ENCODE peak calls at places on chromosomes 1 and 21, in ten cellular contexts. F is T-helper 17 cell; U is activated CD8-positive, alpha-beta T cell treated with anti-CD3 and anti-CD28 coated beads, Interleukin-2, amount 10 ng/mL, durations not matched to agents 7 days and 5 days; M is CD4-positive, CD25-positive, alpha-beta regulatory T cell; L is gastrocnemius medialis; S is A549; T is stimulated activated naive CD8-positive, alpha-beta T cell treated with anti-CD3 and anti-CD28 coated beads, Interleukin-15, Interleukin-2, amounts not matched to agents 100 U/mL and 50 U/mL, for 24 hours; N is left lung; K is RWPE2; C is left cardiac atrium. E is an unnamed sample.

GRCh38 chr1:68331117-68331865 is 99.0 kb upstream of the WLS start:
- ATAC-seq in K (peak; percentile 76), U (no peak), F (no peak), N (peak; percentile 37), S (no peak), L (no peak), C (no peak), T (peak; percentile 28), M (no peak), E (no peak)

GRCh38 chr1:183551924-183552323 is 38.3 kb downstream of the NCF2 start:
- ATAC-seq in M (no peak), T (no peak), C (peak; percentile 27), K (no peak), N (no peak), U (no peak), F (no peak), S (peak; percentile 38), L (no peak), E (no peak)

GRCh38 chr1:97824644-97825043 is 96.2 kb downstream of the DPYD start:
- ATAC-seq in K (no peak), N (no peak), U (no peak), F (no peak), S (no peak), L (no peak), T (no peak), C (peak; percentile 41), M (no peak), E (no peak)

GRCh38 chr1:230068952-230069684 is 2.1 kb downstream of the GALNT2 start:
- ATAC-seq in F (no peak), C (no peak), U (no peak), L (no peak), N (peak; percentile 9), T (no peak), K (no peak), M (no peak), S (peak; percentile 4), E (no peak)

GRCh38 chr1:9184749-9185148 is 49.8 kb upstream of the H6PD start:
- ATAC-seq in S (no peak), U (no peak), T (no peak), M (no peak), L (no peak), C (no peak), K (no peak), N (no peak), F (no peak), E (no peak)

GRCh38 chr1:172254521-172255222 is 165.8 kb upstream of the C1orf105 start:
- ATAC-seq in L (no peak), U (peak; percentile 57), T (peak; percentile 55), S (peak; percentile 93), C (peak; percentile 50), N (peak; percentile 84), M (peak; percentile 39), K (peak; percentile 97), F (no peak), E (no peak)

GRCh38 chr1:50774759-50775351 is 185.2 kb downstream of the FAF1 start:
- ATAC-seq in U (peak; percentile 58), T (no peak), M (no peak), C (no peak), F (no peak), L (no peak), K (peak; percentile 49), N (peak; percentile 80), S (peak; percentile 73), E (no peak)

GRCh38 chr1:184287001-184287400 is 99.8 kb upstream of the C1orf21 start:
- ATAC-seq in C (no peak), T (no peak), S (no peak), N (no peak), F (no peak), U (no peak), M (no peak), K (no peak), L (peak; percentile 69), E (no peak)

GRCh38 chr1:215250913-215251312 is 168.4 kb downstream of the KCNK2 start:
- ATAC-seq in U (no peak), T (no peak), L (no peak), C (no peak), S (no peak), F (no peak), K (no peak), M (no peak), N (no peak), E (no peak)

GRCh38 chr1:107529511-107530149 is 388.8 kb downstream of the NTNG1 start:
- ATAC-seq in S (peak; percentile 93), L (peak; percentile 64), T (peak; percentile 73), C (no peak), K (peak; percentile 65), N (peak; percentile 88), M (no peak), F (no peak), U (peak; percentile 57), E (peak; percentile 77)

GRCh38 chr21:45923146-45923545 is 58.4 kb upstream of the COL6A1 start:
- ATAC-seq in U (peak; percentile 44), S (peak; percentile 93), K (peak; percentile 50), F (peak; percentile 89), N (peak; percentile 95), L (no peak), C (peak; percentile 91), M (peak; percentile 56), T (peak; percentile 63), E (peak; percentile 76)

GRCh38 chr1:26290061-26290415 is 10.2 kb downstream of the SH3BGRL3 start:
- ATAC-seq in L (no peak), U (no peak), S (no peak), T (no peak), K (no peak), M (no peak), F (no peak), C (no peak), N (peak; percentile 9), E (peak; percentile 0)

GRCh38 chr1:230809205-230809990 is 58.9 kb downstream of the C1orf198 start:
- ATAC-seq in L (peak; percentile 40), K (no peak), F (no peak), C (no peak), S (no peak), T (no peak), M (no peak), N (no peak), U (no peak), E (no peak)

GRCh38 chr1:165259706-165260105 is 96.8 kb downstream of the LMX1A start:
- ATAC-seq in L (no peak), N (no peak), K (no peak), C (no peak), M (no peak), U (no peak), F (no peak), S (no peak), T (no peak), E (no peak)

GRCh38 chr1:154819628-154820590 is 50.2 kb downstream of the KCNN3 start:
- ATAC-seq in F (no peak), U (peak; percentile 75), M (no peak), L (no peak), T (peak; percentile 58), N (peak; percentile 67), K (peak; percentile 63), S (peak; percentile 92), C (no peak), E (peak; percentile 84)

GRCh38 chr21:35448876-35449599 is 399.9 kb upstream of the RUNX1 start:
- ATAC-seq in N (no peak), L (no peak), U (no peak), C (peak; percentile 76), F (no peak), K (no peak), S (no peak), M (no peak), T (no peak), E (no peak)

GRCh38 chr1:19239876-19240275 is 11.4 kb downstream of the EMC1 start:
- ATAC-seq in N (no peak), L (peak; percentile 52), T (no peak), U (no peak), F (no peak), K (no peak), M (no peak), S (no peak), C (peak; percentile 31), E (no peak)

GRCh38 chr1:42824481-42825057 is 7.4 kb upstream of the SVBP start:
- ATAC-seq in L (no peak), N (no peak), K (no peak), C (no peak), F (no peak), S (no peak), M (no peak), U (no peak), T (no peak), E (no peak)

GRCh38 chr1:31625561-31626272 is 8.2 kb downstream of the HCRTR1 start:
- ATAC-seq in T (no peak), F (no peak), S (no peak), M (no peak), U (no peak), K (peak; percentile 53), L (no peak), N (no peak), C (no peak), E (peak; percentile 46)

GRCh38 chr1:214050513-214051401 is 63.0 kb downstream of the PROX1 start:
- ATAC-seq in M (no peak), T (no peak), U (no peak), N (no peak), C (peak; percentile 30), L (no peak), K (no peak), F (no peak), S (no peak), E (no peak)

E was measured in stimulated activated memory B cell treated with anti-CD40 and anti-IgM and Interleukin-4, amounts not matched to agents 10 μg/mL and 1 μg/mL and 100 μg/mL, for 72 hours.